ENCODE peak calls at places on chromosome 17, in five cellular contexts. T is GM12878, N is HepG2, J is H1, Q is K562. D is an unnamed sample.

GRCh38 chr17:51778842-51779241 is 379.7 kb downstream of the CA10 start:
- DNase-seq in T (no peak), N (no peak), J (no peak), Q (no peak), D (no peak)

GRCh38 chr17:70407501-70407900 is 238.2 kb downstream of the KCNJ2 start:
- DNase-seq in T (no peak), N (no peak), J (no peak), Q (no peak), D (no peak)

GRCh38 chr17:32907583-32907982 is 20.4 kb upstream of the TMEM98 start:
- DNase-seq in T (no peak), N (no peak), J (no peak), Q (no peak), D (no peak)

GRCh38 chr17:7835818-7836595 is 2.0 kb downstream of the KDM6B start:
- DNase-seq in T (no peak), N (peak; percentile 64), J (no peak), Q (peak; percentile 20), D (no peak)

GRCh38 chr17:4881761-4882555 is 17.4 kb upstream of the C17orf107 start:
- DNase-seq in T (no peak), N (peak; percentile 41), J (no peak), Q (peak; percentile 50), D (no peak)

GRCh38 chr17:29163563-29163962 is 16.6 kb downstream of the MYO18A start:
- DNase-seq in T (no peak), N (no peak), J (no peak), Q (no peak), D (no peak)

GRCh38 chr17:269616-270514 is 82.7 kb downstream of the RPH3AL start:
- DNase-seq in T (no peak), N (no peak), J (no peak), Q (no peak), D (no peak)

GRCh38 chr17:42337442-42337841 is 49.1 kb downstream of the STAT5A start:
- DNase-seq in T (peak; percentile 94), N (no peak), J (no peak), Q (no peak), D (no peak)

GRCh38 chr17:12619444-12620199 is 46.1 kb upstream of the MYOCD start:
- DNase-seq in T (no peak), N (no peak), J (no peak), Q (no peak), D (no peak)

GRCh38 chr17:71398706-71399620 is 721.9 kb upstream of the SOX9 start:
- DNase-seq in T (no peak), N (no peak), J (no peak), Q (no peak), D (no peak)

GRCh38 chr17:36942031-36942599 is 4.8 kb downstream of the LHX1 start:
- DNase-seq in T (no peak), N (no peak), J (no peak), Q (no peak), D (no peak)

GRCh38 chr17:80432350-80432955 is 17.5 kb downstream of the ENDOV start:
- DNase-seq in T (no peak), N (no peak), J (no peak), Q (no peak), D (no peak)

GRCh38 chr17:50076591-50077235 is 18.4 kb upstream of the PDK2 start:
- DNase-seq in T (no peak), N (no peak), J (no peak), Q (peak; percentile 22), D (no peak)

GRCh38 chr17:81270279-81270678 is 24.8 kb downstream of the SLC38A10 start:
- DNase-seq in T (no peak), N (no peak), J (no peak), Q (no peak), D (no peak)

GRCh38 chr17:77286641-77287431 is 146.1 kb downstream of the SEC14L1 start:
- DNase-seq in T (no peak), N (peak; percentile 100), J (no peak), Q (no peak), D (peak; percentile 73)

GRCh38 chr17:75742337-75742736 is 21.1 kb downstream of the ITGB4 start:
- DNase-seq in T (no peak), N (no peak), J (no peak), Q (no peak), D (no peak)

GRCh38 chr17:62897706-62898105 is 68.3 kb upstream of the TANC2 start:
- DNase-seq in T (no peak), N (no peak), J (no peak), Q (no peak), D (no peak)

GRCh38 chr17:33151565-33151964 is 141.5 kb downstream of the ASIC2 start:
- DNase-seq in T (no peak), N (no peak), J (no peak), Q (no peak), D (no peak)

GRCh38 chr17:56176101-56176500 is 22.8 kb downstream of the ANKFN1 start:
- DNase-seq in T (no peak), N (no peak), J (no peak), Q (no peak), D (no peak)

GRCh38 chr17:40315678-40316570 is 6.9 kb downstream of the RARA start:
- DNase-seq in T (no peak), N (no peak), J (no peak), Q (no peak), D (no peak)

GRCh38 chr17:78879679-78880186 is 23.3 kb downstream of the CEP295NL start:
- DNase-seq in T (no peak), N (no peak), J (no peak), Q (peak; percentile 44), D (no peak)

GRCh38 chr17:34300652-34301390 is 15.3 kb downstream of the CCL11 start:
- DNase-seq in T (no peak), N (no peak), J (no peak), Q (no peak), D (no peak)

GRCh38 chr17:12584727-12585126 is 81.0 kb upstream of the MYOCD start:
- DNase-seq in T (no peak), N (no peak), J (no peak), Q (no peak), D (no peak)

GRCh38 chr17:66740226-66740625 is 94.7 kb upstream of the CACNG5 start:
- DNase-seq in T (no peak), N (no peak), J (no peak), Q (no peak), D (no peak)

GRCh38 chr17:14038206-14038605 is 31.1 kb upstream of the COX10 start:
- DNase-seq in T (no peak), N (no peak), J (no peak), Q (no peak), D (no peak)

GRCh38 chr17:59837362-59838195 is 55.2 kb downstream of the TUBD1 start:
- DNase-seq in T (peak; percentile 97), N (peak; percentile 100), J (no peak), Q (peak; percentile 72), D (peak; percentile 100)

GRCh38 chr17:74417178-74418045 is 14.5 kb upstream of the GPRC5C start:
- DNase-seq in T (peak; percentile 56), N (peak; percentile 89), J (no peak), Q (no peak), D (peak; percentile 98)
- TF ChIP-seq ATF3 in T (no peak), N (no peak), J (no peak), Q (peak; percentile 75), D (no peak)

GRCh38 chr17:18172528-18173278 is 10.9 kb upstream of the ALKBH5 start:
- DNase-seq in T (no peak), N (no peak), J (no peak), Q (no peak), D (no peak)

GRCh38 chr17:18179221-18179620 is 4.4 kb upstream of the ALKBH5 start:
- DNase-seq in T (no peak), N (no peak), J (no peak), Q (no peak), D (no peak)

GRCh38 chr17:18177137-18177536 is 6.5 kb upstream of the ALKBH5 start:
- DNase-seq in T (no peak), N (no peak), J (no peak), Q (no peak), D (no peak)

GRCh38 chr17:18173740-18174139 is 9.9 kb upstream of the ALKBH5 start:
- DNase-seq in T (no peak), N (no peak), J (no peak), Q (no peak), D (no peak)

GRCh38 chr17:18176152-18176551 is 7.5 kb upstream of the ALKBH5 start:
- DNase-seq in T (no peak), N (no peak), J (no peak), Q (no peak), D (no peak)
- TF ChIP-seq SIN3A in T (no peak), N (no peak), J (no peak), Q (no peak), D (no peak)

DNA sequence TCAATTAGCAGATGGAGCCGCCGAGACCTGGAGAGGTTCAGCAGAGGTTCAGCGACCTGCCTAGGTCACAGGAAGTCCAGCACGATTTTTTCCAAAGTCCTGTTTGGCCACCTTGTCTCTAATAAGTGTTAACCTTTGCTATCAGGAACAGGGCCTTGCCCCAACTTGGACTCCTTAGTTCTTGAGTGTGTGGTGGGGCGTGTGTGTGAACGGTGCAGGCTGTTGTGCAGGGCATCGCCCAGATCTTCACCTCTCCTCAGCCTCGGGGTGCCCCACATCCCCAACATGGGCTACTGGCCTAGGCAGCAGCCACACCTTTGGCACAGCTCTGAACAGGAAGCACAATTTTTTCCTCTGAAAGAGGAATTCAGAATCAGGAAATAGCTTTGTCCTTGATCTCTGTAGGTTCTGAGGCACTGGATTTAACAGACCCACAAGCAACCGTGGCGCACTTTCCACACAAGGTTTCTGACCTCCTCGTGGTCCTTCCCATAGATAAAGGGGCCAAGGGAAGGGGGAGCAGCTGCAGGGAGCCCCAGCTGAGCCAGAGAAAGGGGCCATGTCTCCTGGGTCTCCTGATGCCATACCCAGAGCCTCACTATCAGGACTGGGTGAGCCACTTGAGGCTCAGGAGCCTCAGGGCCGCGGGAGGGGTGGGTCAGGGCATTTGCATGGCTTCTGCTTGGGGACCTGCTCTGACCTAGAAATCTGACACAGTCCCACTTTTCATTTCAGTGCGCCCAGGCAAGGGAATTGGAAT is 10.4 kb downstream of the MPRIP start:
- DNase-seq in T (no peak), N (no peak), J (no peak), Q (no peak), D (no peak)
- H3K4me3 ChIP-seq in T (no peak overlapping the region), N (peak overlapping the region; percentile 35), J (no peak overlapping the region), Q (no peak overlapping the region), D (no peak overlapping the region)

DNA sequence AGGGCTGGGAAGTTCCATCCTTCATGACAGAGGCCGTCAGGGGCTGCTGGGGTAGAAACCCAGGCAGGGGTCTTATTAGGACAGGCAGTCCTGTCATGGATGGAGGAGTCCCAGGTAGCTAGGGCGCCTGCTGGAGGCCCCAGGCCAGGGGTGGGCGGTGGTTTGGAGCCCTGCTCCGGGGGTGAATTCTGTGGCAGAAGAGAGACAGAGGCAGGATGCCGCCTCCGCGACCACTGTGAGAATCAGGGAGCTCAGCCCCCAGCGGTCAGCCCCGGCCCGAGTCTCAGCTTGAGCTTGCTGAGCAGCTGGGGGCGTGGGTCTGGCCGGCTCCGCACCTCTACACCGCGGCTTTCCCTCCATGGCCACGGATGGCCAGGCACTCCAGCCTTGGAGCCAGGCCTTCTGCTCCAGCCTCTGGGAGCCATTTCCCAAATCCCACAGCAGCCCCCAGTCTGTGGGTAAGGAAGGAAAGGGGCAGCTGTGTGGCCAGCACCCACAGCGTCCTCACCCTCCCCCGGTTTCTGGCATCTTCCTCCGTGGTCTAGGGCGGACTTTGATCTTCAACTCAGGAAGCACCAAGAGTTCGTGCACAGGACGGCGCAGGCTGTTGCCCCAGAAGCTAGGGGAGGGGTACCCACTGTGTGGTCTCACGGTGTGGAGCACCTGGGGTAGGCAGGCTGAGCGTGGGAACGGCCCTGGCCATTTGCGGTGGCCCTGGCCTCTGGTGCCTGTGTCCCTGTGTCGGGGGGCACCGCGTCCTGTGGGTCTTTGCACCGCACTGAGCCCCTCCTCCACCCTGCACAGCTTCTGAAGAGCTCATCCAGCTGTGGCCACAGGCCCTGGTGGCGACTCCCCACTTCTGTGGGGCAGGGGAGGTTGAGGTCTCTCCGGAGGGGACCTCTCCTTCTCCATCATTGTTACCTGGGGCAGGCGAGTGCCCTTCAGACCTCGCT is 14.1 kb downstream of the CD7 start:
- DNase-seq in T (no peak), N (no peak), J (no peak), Q (no peak), D (no peak)
- TF ChIP-seq ATF3 in T (no peak), N (no peak), J (no peak), Q (no peak), D (no peak)

D was measured in HCT116.